ENCODE peak calls at places on chromosomes 13 and 19, in six cellular contexts. One of them, this sample, is unnamed.

GRCh38 chr19:6412111-6412999 is 12.3 kb downstream of the KHSRP start:
- DNase-seq in H1: peak
- DNase-seq in K562: peak
- DNase-seq in HepG2: peak
- DNase-seq in GM12891: peak
- DNase-seq in GM12878: no peak
- DNase-seq in this sample: no peak

GRCh38 chr13:59568306-59568705 is 595.4 kb downstream of the DIAPH3 start:
- DNase-seq in K562: no peak
- DNase-seq in GM12891: no peak
- DNase-seq in H1: no peak
- DNase-seq in HepG2: no peak
- DNase-seq in GM12878: no peak
- DNase-seq in this sample: no peak

GRCh38 chr13:112855859-112856258 is 113.2 kb upstream of the MCF2L start:
- DNase-seq in HepG2: no peak
- DNase-seq in GM12878: no peak
- DNase-seq in H1: no peak
- DNase-seq in K562: no peak
- DNase-seq in GM12891: no peak
- DNase-seq in this sample: no peak

GRCh38 chr19:23093832-23094231 is 23.0 kb upstream of the ZNF730 start:
- DNase-seq in HepG2: no peak
- DNase-seq in GM12878: no peak
- DNase-seq in H1: no peak
- DNase-seq in K562: no peak
- DNase-seq in GM12891: no peak
- DNase-seq in this sample: no peak

GRCh38 chr13:29448124-29448685 is 147.3 kb downstream of the SLC7A1 start:
- DNase-seq in K562: no peak
- DNase-seq in GM12891: no peak
- DNase-seq in H1: no peak
- DNase-seq in HepG2: no peak
- DNase-seq in GM12878: no peak
- DNase-seq in this sample: no peak

GRCh38 chr13:87867426-87867825 is 196.3 kb downstream of the SLITRK5 start:
- DNase-seq in H1: no peak
- DNase-seq in GM12891: no peak
- DNase-seq in K562: no peak
- DNase-seq in GM12878: no peak
- DNase-seq in HepG2: no peak
- DNase-seq in this sample: no peak

GRCh38 chr13:52815330-52815729 is 33.1 kb downstream of the PCDH8 start:
- DNase-seq in K562: no peak
- DNase-seq in GM12878: no peak
- DNase-seq in GM12891: no peak
- DNase-seq in HepG2: no peak
- DNase-seq in H1: no peak
- DNase-seq in this sample: no peak

GRCh38 chr13:31909889-31910551 is 121.6 kb upstream of the FRY start:
- DNase-seq in GM12878: peak
- DNase-seq in H1: no peak
- DNase-seq in K562: peak
- DNase-seq in HepG2: peak
- DNase-seq in GM12891: no peak
- DNase-seq in this sample: no peak

GRCh38 chr13:111474136-111475002 is 153.9 kb downstream of the TEX29 start:
- DNase-seq in K562: peak
- DNase-seq in HepG2: peak
- DNase-seq in GM12891: peak
- DNase-seq in GM12878: no peak
- DNase-seq in H1: peak
- DNase-seq in this sample: no peak

GRCh38 chr19:31749231-31749630 is 400.0 kb upstream of the TSHZ3 start:
- DNase-seq in GM12891: no peak
- DNase-seq in HepG2: no peak
- DNase-seq in H1: no peak
- DNase-seq in K562: no peak
- DNase-seq in GM12878: no peak
- DNase-seq in this sample: no peak

GRCh38 chr19:42420055-42420544 is 7.1 kb downstream of the LIPE start:
- DNase-seq in GM12878: no peak
- DNase-seq in GM12891: peak
- DNase-seq in K562: peak
- DNase-seq in H1: peak
- DNase-seq in HepG2: peak
- DNase-seq in this sample: peak

GRCh38 chr13:41720839-41721561 is 239.9 kb downstream of the VWA8 start:
- DNase-seq in GM12878: no peak
- DNase-seq in H1: no peak
- DNase-seq in HepG2: no peak
- DNase-seq in K562: no peak
- DNase-seq in GM12891: no peak
- DNase-seq in this sample: no peak
- TF ChIP-seq POLR2AphosphoS5 in GM12878: no peak
- TF ChIP-seq POLR2AphosphoS5 in H1: no peak
- TF ChIP-seq POLR2AphosphoS5 in HepG2: no peak
- TF ChIP-seq POLR2AphosphoS5 in K562: no peak
- TF ChIP-seq POLR2AphosphoS5 in GM12891: no peak
- TF ChIP-seq POLR2AphosphoS5 in this sample: no peak

GRCh38 chr19:45994456-45994988 is 745 bp upstream of the CCDC61 start:
- DNase-seq in GM12878: no peak
- DNase-seq in K562: no peak
- DNase-seq in H1: no peak
- DNase-seq in GM12891: no peak
- DNase-seq in HepG2: no peak
- DNase-seq in this sample: no peak

GRCh38 chr19:45998834-45999233 is 3.6 kb downstream of the CCDC61 start:
- DNase-seq in GM12878: no peak
- DNase-seq in K562: no peak
- DNase-seq in HepG2: no peak
- DNase-seq in H1: no peak
- DNase-seq in GM12891: no peak
- DNase-seq in this sample: no peak

GRCh38 chr19:45995715-45996385 is 583 bp downstream of the CCDC61 start:
- DNase-seq in H1: no peak
- DNase-seq in GM12891: no peak
- DNase-seq in K562: no peak
- DNase-seq in HepG2: no peak
- DNase-seq in GM12878: no peak
- DNase-seq in this sample: no peak

GRCh38 chr19:45996933-45997332 is 1.7 kb downstream of the CCDC61 start:
- DNase-seq in K562: no peak
- DNase-seq in GM12878: no peak
- DNase-seq in HepG2: no peak
- DNase-seq in H1: no peak
- DNase-seq in GM12891: no peak
- DNase-seq in this sample: no peak

DNA sequence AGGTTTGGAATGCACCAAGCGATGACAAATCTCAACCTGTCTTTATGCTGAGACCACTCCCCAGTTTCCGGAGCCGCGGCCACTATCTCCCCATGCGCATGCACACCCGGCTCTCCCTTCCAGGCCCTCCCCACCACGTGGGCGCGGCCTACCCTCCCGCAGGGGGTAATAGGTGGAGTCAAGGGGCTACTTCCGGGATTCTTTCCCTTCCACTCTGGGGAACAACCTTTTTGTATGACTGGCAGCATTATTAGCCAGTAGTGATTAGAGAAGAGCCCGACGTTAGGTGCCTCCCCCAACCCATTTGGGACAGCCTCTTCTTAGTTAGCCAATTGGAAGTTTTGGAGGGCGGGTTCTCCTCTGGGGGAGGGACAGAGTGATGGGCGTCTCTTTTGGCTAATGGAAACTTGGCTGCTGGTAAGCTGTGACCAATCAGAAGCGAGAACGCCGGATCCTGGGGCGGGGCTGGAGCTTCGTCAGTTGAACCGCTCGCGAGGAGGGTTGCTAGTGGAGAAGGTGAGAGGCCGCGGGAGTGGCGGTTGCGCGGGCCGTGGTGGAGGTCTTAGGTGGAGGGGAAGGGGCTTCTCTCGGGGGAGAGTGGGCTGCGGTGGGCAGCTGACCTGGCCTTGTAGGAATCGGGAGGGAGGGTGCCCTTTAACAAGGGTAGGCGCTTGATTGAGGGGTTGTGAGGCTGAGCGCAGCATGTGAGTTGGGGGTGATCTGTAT is at the start of gene CCDC61:
- DNase-seq in HepG2: peak
- DNase-seq in GM12891: peak
- DNase-seq in H1: peak
- DNase-seq in K562: peak
- DNase-seq in GM12878: peak
- DNase-seq in this sample: peak
- TF ChIP-seq POLR2A in HepG2: peak
- TF ChIP-seq POLR2A in GM12891: peak
- TF ChIP-seq POLR2A in H1: peak
- TF ChIP-seq POLR2A in K562: peak
- TF ChIP-seq POLR2A in GM12878: peak
- TF ChIP-seq POLR2A in this sample: peak

GRCh38 chr19:11528551-11529341 is at the start of gene ECSIT:
- DNase-seq in H1: peak
- DNase-seq in GM12891: peak
- DNase-seq in K562: peak
- DNase-seq in GM12878: peak
- DNase-seq in HepG2: peak
- DNase-seq in this sample: peak
- TF ChIP-seq TAF1 in H1: peak
- TF ChIP-seq TAF1 in GM12891: peak
- TF ChIP-seq TAF1 in K562: peak
- TF ChIP-seq TAF1 in GM12878: peak
- TF ChIP-seq TAF1 in HepG2: peak
- TF ChIP-seq TAF1 in this sample: no peak

GRCh38 chr19:2320939-2321338 is 7.4 kb downstream of the LSM7 start:
- DNase-seq in GM12878: no peak
- DNase-seq in GM12891: no peak
- DNase-seq in K562: no peak
- DNase-seq in HepG2: no peak
- DNase-seq in H1: no peak
- DNase-seq in this sample: no peak
- TF ChIP-seq POLR2AphosphoS5 in GM12878: no peak
- TF ChIP-seq POLR2AphosphoS5 in GM12891: peak
- TF ChIP-seq POLR2AphosphoS5 in K562: no peak
- TF ChIP-seq POLR2AphosphoS5 in HepG2: no peak
- TF ChIP-seq POLR2AphosphoS5 in H1: no peak
- TF ChIP-seq POLR2AphosphoS5 in this sample: peak

GRCh38 chr19:44401787-44402115 is 343 bp upstream of the ZNF285 start:
- DNase-seq in GM12891: no peak
- DNase-seq in H1: no peak
- DNase-seq in HepG2: no peak
- DNase-seq in K562: no peak
- DNase-seq in GM12878: no peak
- DNase-seq in this sample: no peak

GRCh38 chr19:44401108-44401786 is at the start of gene ZNF285:
- DNase-seq in H1: peak
- DNase-seq in K562: peak
- DNase-seq in GM12878: peak
- DNase-seq in GM12891: peak
- DNase-seq in HepG2: peak
- DNase-seq in this sample: peak
- TF ChIP-seq POLR2A in H1: no peak
- TF ChIP-seq POLR2A in K562: no peak
- TF ChIP-seq POLR2A in GM12878: no peak
- TF ChIP-seq POLR2A in GM12891: no peak
- TF ChIP-seq POLR2A in HepG2: no peak
- TF ChIP-seq POLR2A in this sample: no peak

GRCh38 chr13:26412961-26413716 is 144.3 kb upstream of the WASF3 start:
- DNase-seq in H1: no peak
- DNase-seq in HepG2: no peak
- DNase-seq in GM12878: no peak
- DNase-seq in K562: no peak
- DNase-seq in GM12891: no peak
- DNase-seq in this sample: no peak

GRCh38 chr13:26406791-26407190 is 150.7 kb upstream of the WASF3 start:
- DNase-seq in HepG2: no peak
- DNase-seq in GM12878: no peak
- DNase-seq in K562: no peak
- DNase-seq in GM12891: no peak
- DNase-seq in H1: no peak
- DNase-seq in this sample: no peak

DNA sequence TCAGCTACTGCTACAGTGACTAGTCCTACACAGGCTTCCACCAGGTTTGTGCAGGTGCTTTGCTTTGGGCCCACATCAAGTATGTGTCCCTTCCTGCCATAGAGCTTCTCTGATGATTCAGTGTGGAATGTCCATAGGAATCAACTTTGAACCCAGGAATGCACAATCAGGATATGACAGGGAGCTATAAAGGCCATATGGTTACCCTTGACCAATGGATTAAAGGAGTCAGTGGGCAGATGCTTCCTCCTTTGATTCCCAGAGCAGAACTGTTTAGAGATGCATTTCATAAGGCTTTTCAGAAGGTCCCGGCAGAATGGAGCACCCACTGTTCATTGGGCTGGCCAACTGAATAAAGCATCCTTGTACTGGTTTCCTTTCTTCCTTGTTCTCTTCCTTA is 145.2 kb upstream of the WASF3 start:
- DNase-seq in K562: no peak
- DNase-seq in GM12891: no peak
- DNase-seq in HepG2: peak
- DNase-seq in GM12878: no peak
- DNase-seq in H1: no peak
- DNase-seq in this sample: no peak
- TF ChIP-seq TAF1 in K562: no peak
- TF ChIP-seq TAF1 in GM12891: no peak
- TF ChIP-seq TAF1 in HepG2: no peak
- TF ChIP-seq TAF1 in GM12878: no peak
- TF ChIP-seq TAF1 in H1: no peak
- TF ChIP-seq TAF1 in this sample: no peak

GRCh38 chr13:95233026-95233635 is 68.1 kb downstream of the ABCC4 start:
- DNase-seq in K562: peak
- DNase-seq in GM12878: no peak
- DNase-seq in GM12891: no peak
- DNase-seq in H1: no peak
- DNase-seq in HepG2: no peak
- DNase-seq in this sample: no peak

GRCh38 chr13:95229855-95230254 is 71.4 kb downstream of the ABCC4 start:
- DNase-seq in HepG2: no peak
- DNase-seq in K562: no peak
- DNase-seq in GM12891: no peak
- DNase-seq in H1: no peak
- DNase-seq in GM12878: no peak
- DNase-seq in this sample: no peak

GRCh38 chr13:95234242-95234641 is 67.0 kb downstream of the ABCC4 start:
- DNase-seq in GM12878: no peak
- DNase-seq in H1: no peak
- DNase-seq in GM12891: no peak
- DNase-seq in K562: no peak
- DNase-seq in HepG2: no peak
- DNase-seq in this sample: no peak

GRCh38 chr13:95228130-95228529 is 73.1 kb downstream of the ABCC4 start:
- DNase-seq in H1: no peak
- DNase-seq in HepG2: no peak
- DNase-seq in GM12878: no peak
- DNase-seq in K562: peak
- DNase-seq in GM12891: no peak
- DNase-seq in this sample: no peak

GRCh38 chr13:95231393-95231792 is 69.9 kb downstream of the ABCC4 start:
- DNase-seq in HepG2: no peak
- DNase-seq in H1: no peak
- DNase-seq in GM12878: no peak
- DNase-seq in GM12891: no peak
- DNase-seq in K562: no peak
- DNase-seq in this sample: no peak
- TF ChIP-seq POLR2AphosphoS5 in HepG2: no peak
- TF ChIP-seq POLR2AphosphoS5 in H1: no peak
- TF ChIP-seq POLR2AphosphoS5 in GM12878: no peak
- TF ChIP-seq POLR2AphosphoS5 in GM12891: no peak
- TF ChIP-seq POLR2AphosphoS5 in K562: no peak
- TF ChIP-seq POLR2AphosphoS5 in this sample: no peak